ENCODE peak calls at places on chromosomes 13 and 19, in seven cellular contexts. P is left ventricle myocardium inferior, V is A549, T is omental fat pad, M is HFF-Myc, L is heart left ventricle, Z is choroid plexus epithelial cell. W is an unnamed sample.
A peak's percentile ranks its signal among the peaks of the same experiment; 100 is the strongest.

GRCh38 chr19:30467239-30467638 is 95.1 kb downstream of the ZNF536 start:
- DNase-seq in P (no peak), V (no peak), T (no peak), M (no peak), L (no peak), Z (no peak), W (no peak)

GRCh38 chr19:35213678-35214632 is 14.6 kb downstream of the FAM187B start:
- DNase-seq in P (peak; percentile 35), V (peak; percentile 85), T (peak; percentile 36), M (peak; percentile 42), L (peak; percentile 80), Z (peak; percentile 88), W (peak; percentile 63)

GRCh38 chr13:113404723-113405471 is 41.0 kb upstream of the GRTP1 start:
- DNase-seq in P (no peak), V (no peak), T (no peak), M (no peak), L (peak; percentile 18), Z (no peak), W (no peak)

GRCh38 chr13:31797154-31797775 is 57.9 kb downstream of the RXFP2 start:
- DNase-seq in P (no peak), V (peak; percentile 7), T (no peak), M (peak; percentile 20), L (no peak), Z (peak; percentile 54), W (peak; percentile 54)

GRCh38 chr19:7983286-7983950 is 22.0 kb downstream of the ELAVL1 start:
- DNase-seq in P (no peak), V (no peak), T (no peak), M (no peak), L (no peak), Z (no peak), W (no peak)

GRCh38 chr19:9250630-9251029 is at the start of gene OR7E24:
- DNase-seq in P (no peak), V (no peak), T (no peak), M (no peak), L (no peak), Z (no peak), W (no peak)

GRCh38 chr13:74839656-74840055 is 642.3 kb downstream of the TBC1D4 start:
- DNase-seq in P (no peak), V (no peak), T (no peak), M (no peak), L (no peak), Z (peak; percentile 57), W (no peak)

GRCh38 chr19:10871711-10872550 is 578 bp downstream of the CARM1 start:
- DNase-seq in P (peak; percentile 52), V (no peak), T (no peak), M (no peak), L (peak; percentile 53), Z (no peak), W (no peak)

GRCh38 chr13:37656247-37656940 is 57.8 kb upstream of the POSTN start:
- DNase-seq in P (no peak), V (peak; percentile 78), T (no peak), M (peak; percentile 55), L (no peak), Z (peak; percentile 97), W (peak; percentile 93)

GRCh38 chr19:18368504-18369222 is 17.3 kb upstream of the GDF15 start:
- DNase-seq in P (no peak), V (no peak), T (no peak), M (no peak), L (no peak), Z (no peak), W (no peak)

DNA sequence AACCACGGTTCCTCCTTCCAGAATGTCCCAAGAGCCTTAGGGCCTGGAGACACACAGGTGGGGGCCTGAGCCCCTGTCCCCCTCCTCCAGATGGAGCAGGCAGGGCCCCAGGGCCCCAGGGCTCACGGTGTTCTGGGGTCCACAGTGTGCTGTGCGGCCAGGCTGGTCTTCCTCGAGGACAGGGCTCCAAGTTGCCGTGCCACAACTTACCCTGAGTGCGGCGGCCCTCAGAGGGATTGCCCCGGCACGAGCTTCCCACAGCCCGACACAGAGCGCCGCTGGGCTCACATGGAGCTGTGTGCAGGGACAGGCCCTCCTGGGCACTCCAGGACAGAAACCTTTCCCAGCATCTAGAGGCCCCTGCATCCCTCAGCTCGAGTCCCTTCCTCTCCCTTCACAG is 160.8 kb downstream of the KDM4B start:
- DNase-seq in P (no peak), V (no peak), T (no peak), M (no peak), L (no peak), Z (no peak), W (no peak)
- TF ChIP-seq CTCF in P (no peak), V (no peak), T (no peak), M (no peak), L (no peak), Z (no peak), W (no peak)

DNA sequence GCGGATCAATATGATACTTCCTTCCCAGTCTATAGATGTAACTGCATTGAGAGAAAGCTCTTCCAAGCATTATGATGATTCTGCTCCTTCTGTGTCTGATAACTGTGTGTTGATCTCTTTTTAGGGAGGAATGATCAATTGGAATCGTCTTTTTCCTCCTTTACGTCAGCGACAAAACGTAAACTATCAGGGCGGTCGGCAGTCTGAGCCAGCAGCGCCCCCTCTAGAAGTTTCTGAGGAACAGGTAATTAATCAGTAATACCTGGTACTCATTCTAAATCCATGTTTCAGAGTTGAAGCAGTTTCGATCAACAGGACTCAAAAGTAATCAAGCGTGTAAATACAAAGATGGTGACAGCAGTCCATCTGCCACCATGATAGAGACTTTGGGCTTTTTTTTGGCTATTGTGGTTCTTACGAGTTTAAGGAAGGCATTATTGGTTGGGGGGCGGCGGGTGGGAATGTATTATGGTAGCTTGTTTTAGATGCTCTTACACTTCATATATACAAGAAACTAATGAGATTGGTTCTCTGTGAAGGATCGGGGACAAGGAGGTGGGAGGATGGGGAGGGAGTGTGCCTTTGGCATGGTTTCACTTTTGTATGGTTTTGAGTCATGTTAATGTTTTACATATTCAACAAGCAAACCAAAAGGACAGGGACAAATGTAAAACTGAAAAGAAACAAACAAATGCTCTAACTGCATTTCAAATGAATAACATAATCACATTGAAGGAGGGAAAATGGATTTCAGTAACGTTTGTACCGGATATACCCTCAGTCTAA is 60.7 kb upstream of the GPR183 start:
- DNase-seq in P (no peak), V (no peak), T (no peak), M (no peak), L (no peak), Z (no peak), W (peak; percentile 42)
- TF ChIP-seq CTCF in P (no peak), V (no peak), T (no peak), M (no peak), L (no peak), Z (no peak), W (peak; percentile 35)

GRCh38 chr13:112172641-112173171 is 105.8 kb downstream of the SOX1 start:
- DNase-seq in P (no peak), V (no peak), T (no peak), M (no peak), L (no peak), Z (no peak), W (no peak)
- TF ChIP-seq CTCF in P (no peak), V (no peak), T (no peak), M (no peak), L (no peak), Z (no peak), W (no peak)

GRCh38 chr19:4206818-4207484 is 22.4 kb upstream of the EBI3 start:
- DNase-seq in P (no peak), V (peak; percentile 82), T (no peak), M (no peak), L (no peak), Z (peak; percentile 71), W (peak; percentile 26)
- TF ChIP-seq CTCF in P (peak; percentile 18), V (peak; percentile 60), T (no peak), M (peak; percentile 25), L (no peak), Z (peak; percentile 58), W (peak; percentile 42)

GRCh38 chr19:41793414-41793727 is 3.0 kb upstream of the CEACAM3 start:
- DNase-seq in P (no peak), V (no peak), T (no peak), M (no peak), L (no peak), Z (no peak), W (no peak)
- TF ChIP-seq CTCF in P (no peak), V (no peak), T (no peak), M (no peak), L (no peak), Z (no peak), W (no peak)

GRCh38 chr13:42216422-42216735 is 55.6 kb upstream of the AKAP11 start:
- DNase-seq in P (no peak), V (no peak), T (no peak), M (no peak), L (no peak), Z (no peak), W (no peak)
- TF ChIP-seq CTCF in P (no peak), V (no peak), T (no peak), M (no peak), L (no peak), Z (no peak), W (no peak)

DNA sequence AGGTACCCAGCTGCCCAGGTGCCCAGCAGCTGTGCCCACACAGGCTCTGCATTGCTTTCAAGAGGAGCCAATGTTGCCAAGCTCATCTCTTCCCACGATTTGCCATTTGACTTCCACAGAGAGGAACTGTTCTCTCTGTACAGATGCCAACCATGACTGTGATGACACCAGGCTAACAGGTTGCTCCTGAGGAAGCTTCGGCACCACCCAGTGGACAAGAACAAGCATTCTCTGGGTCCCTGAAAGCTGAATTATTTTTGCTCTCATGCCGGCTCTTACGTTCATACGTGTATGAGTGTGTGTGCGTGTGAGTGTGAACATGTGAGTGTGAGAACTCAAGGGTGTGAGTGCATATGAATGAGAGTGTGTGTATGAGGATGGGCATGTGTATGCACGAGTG is 535.2 kb downstream of the LIG4 start:
- DNase-seq in P (no peak), V (no peak), T (no peak), M (no peak), L (no peak), Z (peak; percentile 51), W (no peak)
- TF ChIP-seq CTCF in P (no peak), V (no peak), T (no peak), M (no peak), L (no peak), Z (peak; percentile 52), W (no peak)

GRCh38 chr13:60990032-60990733 is 425.5 kb downstream of the PCDH20 start:
- DNase-seq in P (no peak), V (peak; percentile 12), T (no peak), M (no peak), L (no peak), Z (no peak), W (no peak)
- TF ChIP-seq CTCF in P (no peak), V (no peak), T (no peak), M (no peak), L (no peak), Z (no peak), W (no peak)

DNA sequence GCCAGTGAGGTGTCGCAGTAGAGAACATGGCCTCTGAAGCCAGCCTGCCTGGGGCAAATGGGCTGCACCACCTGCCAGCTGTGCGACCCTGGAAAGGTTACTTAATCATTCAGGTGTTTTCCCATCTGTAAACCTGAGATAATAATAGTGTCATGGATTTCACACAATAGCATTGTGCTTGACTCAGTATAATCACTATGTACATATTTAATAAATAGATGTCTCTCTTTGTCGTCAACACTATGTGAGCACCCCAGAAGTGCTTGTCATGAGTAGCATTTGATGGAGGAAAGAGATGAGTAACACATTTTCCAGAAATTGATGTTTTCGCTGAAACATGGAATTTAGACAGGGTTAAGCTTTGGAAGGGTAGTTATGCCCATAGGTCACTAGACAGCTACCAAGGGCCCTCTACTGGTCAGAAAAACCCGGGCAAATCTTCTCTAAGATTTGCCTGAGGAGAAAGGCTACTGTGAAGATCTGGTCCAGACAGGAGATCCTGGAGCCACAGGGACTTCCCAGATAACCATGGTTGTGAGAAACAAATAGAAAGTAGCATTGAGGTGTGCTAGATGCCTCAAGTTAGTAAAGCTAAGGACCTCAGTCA is 9.5 kb upstream of the MBNL2 start:
- DNase-seq in P (no peak), V (peak; percentile 48), T (no peak), M (no peak), L (no peak), Z (peak; percentile 71), W (peak; percentile 51)
- TF ChIP-seq CTCF in P (peak; percentile 72), V (peak; percentile 54), T (no peak), M (peak; percentile 72), L (peak; percentile 46), Z (peak; percentile 87), W (peak; percentile 76)

W was measured in fibroblast of villous mesenchyme.